ENCODE peak calls at places on chromosomes 5 and 9, in seven cellular contexts. B is brain microvascular endothelial cell; J is RWPE1; U is HFF-Myc; F is AG09309; D is CD8-positive, alpha-beta T cell; S is NCI-H446 treated with DMSO at 0.1 percent for 48 hours. X is an unnamed sample.
A peak's percentile ranks its signal among the peaks of the same experiment; 100 is the strongest.

GRCh38 chr5:108983456-108984092 is 235.9 kb downstream of the FER start:
- DNase-seq in B (no peak), J (no peak), S (no peak), F (no peak), U (no peak), D (no peak), X (no peak)

GRCh38 chr9:134422701-134423100 is 96.4 kb downstream of the RXRA start:
- DNase-seq in D (no peak), F (no peak), S (no peak), J (no peak), U (no peak), B (no peak), X (no peak)

GRCh38 chr5:54825005-54825404 is 160.4 kb downstream of the ESM1 start:
- DNase-seq in D (no peak), F (no peak), S (no peak), U (no peak), B (no peak), J (peak; percentile 31), X (no peak)

GRCh38 chr5:74031536-74031935 is 405.5 kb downstream of the ARHGEF28 start:
- DNase-seq in F (no peak), B (no peak), S (no peak), J (no peak), U (no peak), D (no peak), X (no peak)

GRCh38 chr9:91920846-91921350 is 29.1 kb downstream of the ROR2 start:
- DNase-seq in D (no peak), S (no peak), J (no peak), B (no peak), F (no peak), U (no peak), X (no peak)

GRCh38 chr9:137466041-137466799 is 7.1 kb upstream of the NSMF start:
- DNase-seq in S (no peak), D (no peak), U (no peak), B (no peak), J (no peak), F (no peak), X (no peak)

GRCh38 chr5:83090169-83090568 is 12.8 kb downstream of the XRCC4 start:
- DNase-seq in S (no peak), U (no peak), B (no peak), F (no peak), J (no peak), D (no peak), X (no peak)

GRCh38 chr5:13740471-13740870 is 204.0 kb downstream of the DNAH5 start:
- DNase-seq in S (no peak), F (no peak), J (no peak), B (no peak), U (no peak), D (no peak), X (no peak)

GRCh38 chr9:738209-738915 is 103.1 kb upstream of the DMRT1 start:
- DNase-seq in J (peak; percentile 70), U (peak; percentile 76), S (no peak), F (peak; percentile 89), B (peak; percentile 80), D (no peak), X (peak; percentile 60)